ENCODE peak calls at places on chromosomes 5 and 9, in eight cellular contexts. One of them, this sample, is unnamed.

GRCh38 chr5:134477462-134478245 is 47.8 kb upstream of the JADE2 start:
- DNase-seq in COR-L47: no peak
- DNase-seq in iris pigment epithelial cell: peak; percentile 20
- DNase-seq in Daoy: no peak
- DNase-seq in NB4: no peak
- DNase-seq in NCI-H774: no peak
- DNase-seq in activated naive CD4-positive, alpha-beta T cell treated with anti-CD3 and anti-CD28 coated beads for 36 hours: no peak
- DNase-seq in occipital lobe: no peak
- DNase-seq in this sample: peak; percentile 56

GRCh38 chr5:152505442-152506042 is 100.5 kb upstream of the NMUR2 start:
- DNase-seq in COR-L47: peak; percentile 66
- DNase-seq in iris pigment epithelial cell: peak; percentile 54
- DNase-seq in Daoy: peak; percentile 73
- DNase-seq in NB4: peak; percentile 66
- DNase-seq in NCI-H774: peak; percentile 79
- DNase-seq in activated naive CD4-positive, alpha-beta T cell treated with anti-CD3 and anti-CD28 coated beads for 36 hours: peak; percentile 71
- DNase-seq in occipital lobe: peak; percentile 17
- DNase-seq in this sample: peak; percentile 62

GRCh38 chr9:130451509-130452388 is 7.0 kb downstream of the ASS1 start:
- DNase-seq in COR-L47: peak; percentile 94
- DNase-seq in iris pigment epithelial cell: peak; percentile 95
- DNase-seq in Daoy: peak; percentile 98
- DNase-seq in NB4: peak; percentile 34
- DNase-seq in NCI-H774: peak; percentile 79
- DNase-seq in activated naive CD4-positive, alpha-beta T cell treated with anti-CD3 and anti-CD28 coated beads for 36 hours: peak; percentile 43
- DNase-seq in occipital lobe: peak; percentile 59
- DNase-seq in this sample: peak; percentile 93

GRCh38 chr5:177310757-177311173 is 933 bp downstream of the MXD3 start:
- DNase-seq in COR-L47: no peak
- DNase-seq in iris pigment epithelial cell: no peak
- DNase-seq in Daoy: peak; percentile 57
- DNase-seq in NB4: peak; percentile 81
- DNase-seq in NCI-H774: no peak
- DNase-seq in activated naive CD4-positive, alpha-beta T cell treated with anti-CD3 and anti-CD28 coated beads for 36 hours: peak; percentile 58
- DNase-seq in occipital lobe: no peak
- DNase-seq in this sample: no peak

GRCh38 chr9:36967997-36968396 is 66.1 kb downstream of the PAX5 start:
- DNase-seq in COR-L47: no peak
- DNase-seq in iris pigment epithelial cell: no peak
- DNase-seq in Daoy: no peak
- DNase-seq in NB4: no peak
- DNase-seq in NCI-H774: no peak
- DNase-seq in activated naive CD4-positive, alpha-beta T cell treated with anti-CD3 and anti-CD28 coated beads for 36 hours: no peak
- DNase-seq in occipital lobe: no peak
- DNase-seq in this sample: no peak

GRCh38 chr9:99432075-99432474 is 210.0 kb downstream of the SEC61B start:
- DNase-seq in COR-L47: no peak
- DNase-seq in iris pigment epithelial cell: no peak
- DNase-seq in Daoy: no peak
- DNase-seq in NB4: no peak
- DNase-seq in NCI-H774: no peak
- DNase-seq in activated naive CD4-positive, alpha-beta T cell treated with anti-CD3 and anti-CD28 coated beads for 36 hours: no peak
- DNase-seq in occipital lobe: no peak
- DNase-seq in this sample: no peak

GRCh38 chr5:149002053-149002452 is 60.8 kb downstream of the SH3TC2 start:
- DNase-seq in COR-L47: no peak
- DNase-seq in iris pigment epithelial cell: peak; percentile 99
- DNase-seq in Daoy: peak; percentile 99
- DNase-seq in NB4: peak; percentile 27
- DNase-seq in NCI-H774: no peak
- DNase-seq in activated naive CD4-positive, alpha-beta T cell treated with anti-CD3 and anti-CD28 coated beads for 36 hours: no peak
- DNase-seq in occipital lobe: no peak
- DNase-seq in this sample: peak; percentile 99

GRCh38 chr5:124060010-124060409 is 548.0 kb downstream of the CSNK1G3 start:
- DNase-seq in COR-L47: no peak
- DNase-seq in iris pigment epithelial cell: no peak
- DNase-seq in Daoy: no peak
- DNase-seq in NB4: no peak
- DNase-seq in NCI-H774: no peak
- DNase-seq in activated naive CD4-positive, alpha-beta T cell treated with anti-CD3 and anti-CD28 coated beads for 36 hours: no peak
- DNase-seq in occipital lobe: no peak
- DNase-seq in this sample: peak; percentile 41

GRCh38 chr5:69497006-69497520 is 4.5 kb downstream of the OCLN start:
- DNase-seq in COR-L47: no peak
- DNase-seq in iris pigment epithelial cell: no peak
- DNase-seq in Daoy: no peak
- DNase-seq in NB4: no peak
- DNase-seq in NCI-H774: no peak
- DNase-seq in activated naive CD4-positive, alpha-beta T cell treated with anti-CD3 and anti-CD28 coated beads for 36 hours: no peak
- DNase-seq in occipital lobe: no peak
- DNase-seq in this sample: no peak

GRCh38 chr9:70111042-70111602 is 67.5 kb downstream of the MAMDC2 start:
- DNase-seq in COR-L47: peak; percentile 93
- DNase-seq in iris pigment epithelial cell: peak; percentile 73
- DNase-seq in Daoy: peak; percentile 89
- DNase-seq in NB4: peak; percentile 38
- DNase-seq in NCI-H774: peak; percentile 88
- DNase-seq in activated naive CD4-positive, alpha-beta T cell treated with anti-CD3 and anti-CD28 coated beads for 36 hours: peak; percentile 76
- DNase-seq in occipital lobe: peak; percentile 30
- DNase-seq in this sample: peak; percentile 63

GRCh38 chr9:134025606-134026541 is 593 bp downstream of the BRD3OS start:
- DNase-seq in COR-L47: peak; percentile 53
- DNase-seq in iris pigment epithelial cell: peak; percentile 59
- DNase-seq in Daoy: peak; percentile 56
- DNase-seq in NB4: peak; percentile 82
- DNase-seq in NCI-H774: peak; percentile 22
- DNase-seq in activated naive CD4-positive, alpha-beta T cell treated with anti-CD3 and anti-CD28 coated beads for 36 hours: peak; percentile 59
- DNase-seq in occipital lobe: no peak
- DNase-seq in this sample: peak; percentile 7

GRCh38 chr9:83296123-83296522 is 233.2 kb upstream of the RASEF start:
- DNase-seq in COR-L47: no peak
- DNase-seq in iris pigment epithelial cell: no peak
- DNase-seq in Daoy: no peak
- DNase-seq in NB4: peak; percentile 36
- DNase-seq in NCI-H774: no peak
- DNase-seq in activated naive CD4-positive, alpha-beta T cell treated with anti-CD3 and anti-CD28 coated beads for 36 hours: peak; percentile 36
- DNase-seq in occipital lobe: no peak
- DNase-seq in this sample: no peak

GRCh38 chr5:94872526-94872925 is 254.1 kb downstream of the SLF1 start:
- DNase-seq in COR-L47: no peak
- DNase-seq in iris pigment epithelial cell: no peak
- DNase-seq in Daoy: no peak
- DNase-seq in NB4: no peak
- DNase-seq in NCI-H774: no peak
- DNase-seq in activated naive CD4-positive, alpha-beta T cell treated with anti-CD3 and anti-CD28 coated beads for 36 hours: no peak
- DNase-seq in occipital lobe: no peak
- DNase-seq in this sample: no peak

GRCh38 chr9:89664010-89664409 is 59.2 kb downstream of the GADD45G start:
- DNase-seq in COR-L47: no peak
- DNase-seq in iris pigment epithelial cell: no peak
- DNase-seq in Daoy: no peak
- DNase-seq in NB4: no peak
- DNase-seq in NCI-H774: no peak
- DNase-seq in activated naive CD4-positive, alpha-beta T cell treated with anti-CD3 and anti-CD28 coated beads for 36 hours: no peak
- DNase-seq in occipital lobe: no peak
- DNase-seq in this sample: no peak

GRCh38 chr5:106290841-106291240 is 1379.9 kb downstream of the EFNA5 start:
- DNase-seq in COR-L47: no peak
- DNase-seq in iris pigment epithelial cell: peak; percentile 60
- DNase-seq in Daoy: peak; percentile 29
- DNase-seq in NB4: no peak
- DNase-seq in NCI-H774: no peak
- DNase-seq in activated naive CD4-positive, alpha-beta T cell treated with anti-CD3 and anti-CD28 coated beads for 36 hours: no peak
- DNase-seq in occipital lobe: no peak
- DNase-seq in this sample: peak; percentile 42

GRCh38 chr5:16980983-16981382 is 44.9 kb upstream of the MYO10 start:
- DNase-seq in COR-L47: no peak
- DNase-seq in iris pigment epithelial cell: no peak
- DNase-seq in Daoy: no peak
- DNase-seq in NB4: no peak
- DNase-seq in NCI-H774: no peak
- DNase-seq in activated naive CD4-positive, alpha-beta T cell treated with anti-CD3 and anti-CD28 coated beads for 36 hours: no peak
- DNase-seq in occipital lobe: no peak
- DNase-seq in this sample: peak; percentile 53

GRCh38 chr9:132192728-132193127 is 30.9 kb downstream of the NTNG2 start:
- DNase-seq in COR-L47: no peak
- DNase-seq in iris pigment epithelial cell: peak; percentile 23
- DNase-seq in Daoy: no peak
- DNase-seq in NB4: no peak
- DNase-seq in NCI-H774: peak; percentile 34
- DNase-seq in activated naive CD4-positive, alpha-beta T cell treated with anti-CD3 and anti-CD28 coated beads for 36 hours: no peak
- DNase-seq in occipital lobe: peak; percentile 34
- DNase-seq in this sample: no peak

GRCh38 chr9:131105952-131106351 is 9.6 kb downstream of the AIF1L start:
- DNase-seq in COR-L47: no peak
- DNase-seq in iris pigment epithelial cell: no peak
- DNase-seq in Daoy: no peak
- DNase-seq in NB4: peak; percentile 55
- DNase-seq in NCI-H774: no peak
- DNase-seq in activated naive CD4-positive, alpha-beta T cell treated with anti-CD3 and anti-CD28 coated beads for 36 hours: no peak
- DNase-seq in occipital lobe: no peak
- DNase-seq in this sample: no peak

GRCh38 chr5:95446009-95446408 is 54.8 kb downstream of the FAM81B start:
- DNase-seq in COR-L47: no peak
- DNase-seq in iris pigment epithelial cell: peak; percentile 88
- DNase-seq in Daoy: peak; percentile 88
- DNase-seq in NB4: no peak
- DNase-seq in NCI-H774: no peak
- DNase-seq in activated naive CD4-positive, alpha-beta T cell treated with anti-CD3 and anti-CD28 coated beads for 36 hours: no peak
- DNase-seq in occipital lobe: no peak
- DNase-seq in this sample: peak; percentile 89

GRCh38 chr9:92943062-92943616 is 4.2 kb upstream of the FGD3 start:
- DNase-seq in COR-L47: peak; percentile 27
- DNase-seq in iris pigment epithelial cell: no peak
- DNase-seq in Daoy: no peak
- DNase-seq in NB4: no peak
- DNase-seq in NCI-H774: no peak
- DNase-seq in activated naive CD4-positive, alpha-beta T cell treated with anti-CD3 and anti-CD28 coated beads for 36 hours: no peak
- DNase-seq in occipital lobe: no peak
- DNase-seq in this sample: no peak

GRCh38 chr5:179381691-179382090 is 36.4 kb upstream of the ADAMTS2 start:
- DNase-seq in COR-L47: no peak
- DNase-seq in iris pigment epithelial cell: no peak
- DNase-seq in Daoy: no peak
- DNase-seq in NB4: no peak
- DNase-seq in NCI-H774: no peak
- DNase-seq in activated naive CD4-positive, alpha-beta T cell treated with anti-CD3 and anti-CD28 coated beads for 36 hours: no peak
- DNase-seq in occipital lobe: no peak
- DNase-seq in this sample: no peak

GRCh38 chr5:10468256-10468655 is 26.6 kb downstream of the ROPN1L start:
- DNase-seq in COR-L47: no peak
- DNase-seq in iris pigment epithelial cell: no peak
- DNase-seq in Daoy: no peak
- DNase-seq in NB4: no peak
- DNase-seq in NCI-H774: no peak
- DNase-seq in activated naive CD4-positive, alpha-beta T cell treated with anti-CD3 and anti-CD28 coated beads for 36 hours: no peak
- DNase-seq in occipital lobe: no peak
- DNase-seq in this sample: peak; percentile 78

GRCh38 chr5:75734913-75735789 is 17.9 kb upstream of the POC5 start:
- DNase-seq in COR-L47: peak; percentile 13
- DNase-seq in iris pigment epithelial cell: peak; percentile 29
- DNase-seq in Daoy: peak; percentile 37
- DNase-seq in NB4: peak; percentile 42
- DNase-seq in NCI-H774: no peak
- DNase-seq in activated naive CD4-positive, alpha-beta T cell treated with anti-CD3 and anti-CD28 coated beads for 36 hours: peak; percentile 46
- DNase-seq in occipital lobe: peak; percentile 22
- DNase-seq in this sample: peak; percentile 54

GRCh38 chr9:137436761-137437600 is 4.2 kb downstream of the ENTPD8 start:
- DNase-seq in COR-L47: no peak
- DNase-seq in iris pigment epithelial cell: no peak
- DNase-seq in Daoy: no peak
- DNase-seq in NB4: no peak
- DNase-seq in NCI-H774: no peak
- DNase-seq in activated naive CD4-positive, alpha-beta T cell treated with anti-CD3 and anti-CD28 coated beads for 36 hours: no peak
- DNase-seq in occipital lobe: no peak
- DNase-seq in this sample: no peak

GRCh38 chr5:10289353-10289752 is 18.3 kb downstream of the CMBL start:
- DNase-seq in COR-L47: no peak
- DNase-seq in iris pigment epithelial cell: no peak
- DNase-seq in Daoy: no peak
- DNase-seq in NB4: no peak
- DNase-seq in NCI-H774: peak; percentile 46
- DNase-seq in activated naive CD4-positive, alpha-beta T cell treated with anti-CD3 and anti-CD28 coated beads for 36 hours: no peak
- DNase-seq in occipital lobe: no peak
- DNase-seq in this sample: peak; percentile 75

GRCh38 chr5:122778157-122778556 is 3.3 kb downstream of the SNX2 start:
- DNase-seq in COR-L47: no peak
- DNase-seq in iris pigment epithelial cell: no peak
- DNase-seq in Daoy: no peak
- DNase-seq in NB4: no peak
- DNase-seq in NCI-H774: no peak
- DNase-seq in activated naive CD4-positive, alpha-beta T cell treated with anti-CD3 and anti-CD28 coated beads for 36 hours: no peak
- DNase-seq in occipital lobe: no peak
- DNase-seq in this sample: no peak

GRCh38 chr5:31901807-31902530 is 263.0 kb downstream of the PDZD2 start:
- DNase-seq in COR-L47: no peak
- DNase-seq in iris pigment epithelial cell: peak; percentile 55
- DNase-seq in Daoy: no peak
- DNase-seq in NB4: peak; percentile 18
- DNase-seq in NCI-H774: no peak
- DNase-seq in activated naive CD4-positive, alpha-beta T cell treated with anti-CD3 and anti-CD28 coated beads for 36 hours: no peak
- DNase-seq in occipital lobe: no peak
- DNase-seq in this sample: no peak

GRCh38 chr9:106921341-106921899 is 58.5 kb downstream of the ZNF462 start:
- DNase-seq in COR-L47: peak; percentile 7
- DNase-seq in iris pigment epithelial cell: peak; percentile 91
- DNase-seq in Daoy: peak; percentile 30
- DNase-seq in NB4: peak; percentile 2
- DNase-seq in NCI-H774: peak; percentile 67
- DNase-seq in activated naive CD4-positive, alpha-beta T cell treated with anti-CD3 and anti-CD28 coated beads for 36 hours: peak; percentile 45
- DNase-seq in occipital lobe: peak; percentile 18
- DNase-seq in this sample: peak; percentile 70

GRCh38 chr9:28758971-28759370 is 1185.7 kb upstream of the C9orf72 start:
- DNase-seq in COR-L47: no peak
- DNase-seq in iris pigment epithelial cell: no peak
- DNase-seq in Daoy: no peak
- DNase-seq in NB4: no peak
- DNase-seq in NCI-H774: no peak
- DNase-seq in activated naive CD4-positive, alpha-beta T cell treated with anti-CD3 and anti-CD28 coated beads for 36 hours: no peak
- DNase-seq in occipital lobe: no peak
- DNase-seq in this sample: no peak

GRCh38 chr9:107712390-107712789 is 222.8 kb upstream of the KLF4 start:
- DNase-seq in COR-L47: no peak
- DNase-seq in iris pigment epithelial cell: peak; percentile 84
- DNase-seq in Daoy: peak; percentile 89
- DNase-seq in NB4: peak; percentile 74
- DNase-seq in NCI-H774: no peak
- DNase-seq in activated naive CD4-positive, alpha-beta T cell treated with anti-CD3 and anti-CD28 coated beads for 36 hours: peak; percentile 5
- DNase-seq in occipital lobe: no peak
- DNase-seq in this sample: peak; percentile 98

GRCh38 chr9:124329996-124330714 is 72.4 kb downstream of the NEK6 start:
- DNase-seq in COR-L47: no peak
- DNase-seq in iris pigment epithelial cell: no peak
- DNase-seq in Daoy: no peak
- DNase-seq in NB4: no peak
- DNase-seq in NCI-H774: no peak
- DNase-seq in activated naive CD4-positive, alpha-beta T cell treated with anti-CD3 and anti-CD28 coated beads for 36 hours: no peak
- DNase-seq in occipital lobe: no peak
- DNase-seq in this sample: no peak

GRCh38 chr5:456351-457194 is 13.6 kb downstream of the EXOC3 start:
- DNase-seq in COR-L47: no peak
- DNase-seq in iris pigment epithelial cell: no peak
- DNase-seq in Daoy: peak; percentile 53
- DNase-seq in NB4: no peak
- DNase-seq in NCI-H774: peak; percentile 21
- DNase-seq in activated naive CD4-positive, alpha-beta T cell treated with anti-CD3 and anti-CD28 coated beads for 36 hours: no peak
- DNase-seq in occipital lobe: no peak
- DNase-seq in this sample: no peak

GRCh38 chr9:111067472-111067871 is 29.2 kb upstream of the LPAR1 start:
- DNase-seq in COR-L47: no peak
- DNase-seq in iris pigment epithelial cell: peak; percentile 63
- DNase-seq in Daoy: no peak
- DNase-seq in NB4: no peak
- DNase-seq in NCI-H774: no peak
- DNase-seq in activated naive CD4-positive, alpha-beta T cell treated with anti-CD3 and anti-CD28 coated beads for 36 hours: no peak
- DNase-seq in occipital lobe: no peak
- DNase-seq in this sample: no peak

GRCh38 chr5:154214236-154215106 is 23.9 kb downstream of the GALNT10 start:
- DNase-seq in COR-L47: no peak
- DNase-seq in iris pigment epithelial cell: peak; percentile 89
- DNase-seq in Daoy: peak; percentile 60
- DNase-seq in NB4: peak; percentile 9
- DNase-seq in NCI-H774: no peak
- DNase-seq in activated naive CD4-positive, alpha-beta T cell treated with anti-CD3 and anti-CD28 coated beads for 36 hours: peak; percentile 35
- DNase-seq in occipital lobe: no peak
- DNase-seq in this sample: peak; percentile 81

This sample was measured in renal cortical epithelial cell.